ENCODE peak calls at places on chromosomes 4 and X, in nine cellular contexts. G is stimulated activated CD8-positive, alpha-beta memory T cell treated with anti-CD3 and anti-CD28 coated beads, Interleukin-4, amount 100 ng/mL, for 1 hour; B is stomach; F is AG09309; R is posterior cingulate gyrus; M is IMR-90; X is NCI-H1436; P is H7; Z is H1. O is an unnamed sample.

GRCh38 chr4:76198411-76199237 is 15.0 kb downstream of the SCARB2 start:
- DNase-seq in G (no peak), B (peak; percentile 54), F (peak; percentile 56), R (no peak), M (peak; percentile 89), X (peak; percentile 31), P (no peak), Z (no peak), O (peak; percentile 93)

GRCh38 chr4:184417802-184418511 is 56.4 kb downstream of the IRF2 start:
- DNase-seq in G (no peak), B (no peak), F (peak; percentile 66), R (no peak), M (peak; percentile 94), X (no peak), P (no peak), Z (no peak), O (peak; percentile 55)

GRCh38 chr4:156976147-156976546 is 4.5 kb upstream of the PDGFC start:
- DNase-seq in G (no peak), B (no peak), F (no peak), R (no peak), M (peak; percentile 87), X (no peak), P (no peak), Z (no peak), O (peak; percentile 93)

GRCh38 chr4:777520-778262 is 48.2 kb downstream of the CPLX1 start:
- DNase-seq in G (no peak), B (no peak), F (no peak), R (no peak), M (no peak), X (no peak), P (no peak), Z (no peak), O (no peak)

GRCh38 chrX:12974217-12974796 is 603 bp upstream of the TMSB4X start:
- DNase-seq in G (no peak), B (peak; percentile 69), F (no peak), R (peak; percentile 44), M (peak; percentile 54), X (peak; percentile 16), P (peak; percentile 78), Z (peak; percentile 49), O (peak; percentile 83)

GRCh38 chr4:95013236-95013635 is 255.5 kb downstream of the BMPR1B start:
- DNase-seq in G (no peak), B (no peak), F (no peak), R (no peak), M (no peak), X (no peak), P (no peak), Z (no peak), O (no peak)

GRCh38 chrX:131724292-131724691 is 180.4 kb downstream of the OR13H1 start:
- DNase-seq in G (no peak), B (no peak), F (no peak), R (no peak), M (no peak), X (no peak), P (no peak), Z (no peak), O (no peak)

GRCh38 chr4:185167205-185167604 is 24.1 kb downstream of the SLC25A4 start:
- DNase-seq in G (no peak), B (no peak), F (no peak), R (no peak), M (no peak), X (no peak), P (no peak), Z (no peak), O (peak; percentile 26)

GRCh38 chr4:6910340-6910959 is 824 bp downstream of the TBC1D14 start:
- DNase-seq in G (no peak), B (no peak), F (no peak), R (no peak), M (no peak), X (no peak), P (peak; percentile 82), Z (no peak), O (no peak)

GRCh38 chr4:77240469-77241066 is 83.6 kb downstream of the CCNG2 start:
- DNase-seq in G (peak; percentile 6), B (peak; percentile 75), F (no peak), R (peak; percentile 70), M (peak; percentile 49), X (peak; percentile 42), P (peak; percentile 71), Z (peak; percentile 93), O (peak; percentile 68)

GRCh38 chr4:37981425-37981824 is 21.2 kb downstream of the PTTG2 start:
- DNase-seq in G (no peak), B (no peak), F (no peak), R (no peak), M (no peak), X (no peak), P (no peak), Z (no peak), O (no peak)

GRCh38 chr4:2754848-2755820 is 1.0 kb downstream of the TNIP2 start:
- DNase-seq in G (no peak), B (no peak), F (no peak), R (no peak), M (no peak), X (no peak), P (peak; percentile 72), Z (no peak), O (no peak)

GRCh38 chr4:85039526-85039925 is 73.0 kb upstream of the WDFY3 start:
- DNase-seq in G (no peak), B (no peak), F (no peak), R (no peak), M (peak; percentile 47), X (no peak), P (no peak), Z (no peak), O (peak; percentile 89)

GRCh38 chr4:156378053-156378665 is 424.5 kb upstream of the CTSO start:
- DNase-seq in G (no peak), B (no peak), F (no peak), R (no peak), M (peak; percentile 71), X (no peak), P (peak; percentile 50), Z (peak; percentile 48), O (peak; percentile 87)

GRCh38 chr4:84722720-84723119 is 139.8 kb downstream of the CDS1 start:
- DNase-seq in G (no peak), B (no peak), F (no peak), R (no peak), M (no peak), X (no peak), P (no peak), Z (no peak), O (no peak)

GRCh38 chrX:72023071-72023470 is 108.6 kb downstream of the RTL5 start:
- DNase-seq in G (no peak), B (peak; percentile 72), F (no peak), R (no peak), M (no peak), X (no peak), P (no peak), Z (no peak), O (no peak)

GRCh38 chr4:3418029-3418762 is 23.6 kb upstream of the HGFAC start:
- DNase-seq in G (no peak), B (no peak), F (no peak), R (no peak), M (no peak), X (no peak), P (peak; percentile 90), Z (no peak), O (no peak)

GRCh38 chr4:184450045-184450444 is 24.3 kb downstream of the IRF2 start:
- DNase-seq in G (no peak), B (no peak), F (peak; percentile 56), R (no peak), M (peak; percentile 87), X (no peak), P (no peak), Z (no peak), O (peak; percentile 66)

GRCh38 chr4:82988323-82988832 is 22.2 kb downstream of the LIN54 start:
- DNase-seq in G (no peak), B (no peak), F (peak; percentile 75), R (no peak), M (peak; percentile 95), X (no peak), P (no peak), Z (no peak), O (peak; percentile 76)

GRCh38 chr4:55409468-55410171 is 13.9 kb downstream of the TMEM165 start:
- DNase-seq in G (no peak), B (no peak), F (no peak), R (no peak), M (peak; percentile 13), X (peak; percentile 55), P (no peak), Z (no peak), O (peak; percentile 92)

GRCh38 chr4:31617667-31618066 is 897.5 kb downstream of the PCDH7 start:
- DNase-seq in G (no peak), B (no peak), F (no peak), R (no peak), M (no peak), X (no peak), P (no peak), Z (no peak), O (no peak)

GRCh38 chrX:97633798-97634197 is 750.1 kb downstream of the RPA4 start:
- DNase-seq in G (no peak), B (no peak), F (no peak), R (no peak), M (no peak), X (no peak), P (no peak), Z (no peak), O (no peak)

GRCh38 chr4:6464842-6465588 is 7.4 kb downstream of the PPP2R2C start:
- DNase-seq in G (no peak), B (no peak), F (no peak), R (no peak), M (no peak), X (no peak), P (peak; percentile 89), Z (peak; percentile 35), O (no peak)

GRCh38 chr4:153023692-153024394 is 87.7 kb downstream of the FHDC1 start:
- DNase-seq in G (no peak), B (no peak), F (no peak), R (no peak), M (no peak), X (no peak), P (no peak), Z (no peak), O (no peak)

GRCh38 chrX:3461824-3462508 is 115.5 kb upstream of the MXRA5 start:
- DNase-seq in G (no peak), B (no peak), F (no peak), R (no peak), M (no peak), X (no peak), P (no peak), Z (no peak), O (no peak)

GRCh38 chr4:85210353-85210752 is 243.9 kb upstream of the WDFY3 start:
- DNase-seq in G (no peak), B (no peak), F (no peak), R (no peak), M (no peak), X (no peak), P (no peak), Z (no peak), O (no peak)

GRCh38 chrX:109925656-109926055 is 77.3 kb upstream of the TMEM164 start:
- DNase-seq in G (no peak), B (no peak), F (no peak), R (no peak), M (no peak), X (no peak), P (no peak), Z (no peak), O (no peak)

GRCh38 chr4:182955411-182955810 is 38.2 kb upstream of the DCTD start:
- DNase-seq in G (no peak), B (no peak), F (no peak), R (no peak), M (peak; percentile 68), X (no peak), P (no peak), Z (no peak), O (no peak)

GRCh38 chr4:3518941-3519340 is 13.3 kb downstream of the LRPAP1 start:
- DNase-seq in G (no peak), B (no peak), F (no peak), R (no peak), M (no peak), X (no peak), P (no peak), Z (no peak), O (no peak)

GRCh38 chr4:80137631-80138030 is 59.7 kb upstream of the PRDM8 start:
- DNase-seq in G (no peak), B (no peak), F (no peak), R (no peak), M (no peak), X (no peak), P (no peak), Z (no peak), O (no peak)

GRCh38 chrX:119272882-119273806 is 37.1 kb downstream of the PGRMC1 start:
- DNase-seq in G (no peak), B (peak; percentile 28), F (no peak), R (no peak), M (peak; percentile 21), X (no peak), P (peak; percentile 83), Z (peak; percentile 71), O (peak; percentile 51)

O was measured in cardiac fibroblast.